ENCODE peak calls at places on chromosomes 13 and 19, in nine cellular contexts. One of them, this sample, is unnamed.

GRCh38 chr19:42255766-42256750 is 1.1 kb upstream of the ERF start:
- ATAC-seq in sciatic nerve: peak
- ATAC-seq in lower lobe of right lung: peak
- ATAC-seq in left lung: peak
- ATAC-seq in HCT116: no peak
- ATAC-seq in activated CD8-positive, alpha-beta T cell treated with anti-CD3 and anti-CD28 coated beads for 36 hours: no peak
- ATAC-seq in left cardiac atrium: peak
- ATAC-seq in activated T-cell treated with anti-CD3 and anti-CD28 coated beads, Interleukin-2, amount 50 U/mL, for 4 hours: no peak
- ATAC-seq in GM12878: no peak
- ATAC-seq in this sample: no peak

GRCh38 chr13:90640976-90641375 is 706.5 kb upstream of the MIR17HG start:
- ATAC-seq in left cardiac atrium: no peak
- ATAC-seq in left lung: no peak
- ATAC-seq in HCT116: no peak
- ATAC-seq in activated CD8-positive, alpha-beta T cell treated with anti-CD3 and anti-CD28 coated beads for 36 hours: no peak
- ATAC-seq in lower lobe of right lung: no peak
- ATAC-seq in activated T-cell treated with anti-CD3 and anti-CD28 coated beads, Interleukin-2, amount 50 U/mL, for 4 hours: no peak
- ATAC-seq in sciatic nerve: no peak
- ATAC-seq in GM12878: no peak
- ATAC-seq in this sample: no peak

GRCh38 chr19:5345895-5346386 is 5.3 kb upstream of the PTPRS start:
- ATAC-seq in left lung: no peak
- ATAC-seq in sciatic nerve: no peak
- ATAC-seq in lower lobe of right lung: no peak
- ATAC-seq in HCT116: peak
- ATAC-seq in activated T-cell treated with anti-CD3 and anti-CD28 coated beads, Interleukin-2, amount 50 U/mL, for 4 hours: peak
- ATAC-seq in GM12878: peak
- ATAC-seq in activated CD8-positive, alpha-beta T cell treated with anti-CD3 and anti-CD28 coated beads for 36 hours: peak
- ATAC-seq in left cardiac atrium: no peak
- ATAC-seq in this sample: peak

GRCh38 chr13:68319384-68319783 is 1089.2 kb upstream of the PCDH9 start:
- ATAC-seq in left cardiac atrium: no peak
- ATAC-seq in activated CD8-positive, alpha-beta T cell treated with anti-CD3 and anti-CD28 coated beads for 36 hours: no peak
- ATAC-seq in HCT116: no peak
- ATAC-seq in left lung: no peak
- ATAC-seq in sciatic nerve: no peak
- ATAC-seq in activated T-cell treated with anti-CD3 and anti-CD28 coated beads, Interleukin-2, amount 50 U/mL, for 4 hours: no peak
- ATAC-seq in GM12878: no peak
- ATAC-seq in lower lobe of right lung: no peak
- ATAC-seq in this sample: no peak

GRCh38 chr19:44607049-44607448 is 6.3 kb upstream of the IGSF23 start:
- ATAC-seq in lower lobe of right lung: peak
- ATAC-seq in left lung: no peak
- ATAC-seq in activated T-cell treated with anti-CD3 and anti-CD28 coated beads, Interleukin-2, amount 50 U/mL, for 4 hours: no peak
- ATAC-seq in left cardiac atrium: peak
- ATAC-seq in activated CD8-positive, alpha-beta T cell treated with anti-CD3 and anti-CD28 coated beads for 36 hours: no peak
- ATAC-seq in sciatic nerve: no peak
- ATAC-seq in HCT116: no peak
- ATAC-seq in GM12878: no peak
- ATAC-seq in this sample: peak

GRCh38 chr19:38034153-38034835 is 127.3 kb downstream of the SIPA1L3 start:
- ATAC-seq in left lung: peak
- ATAC-seq in GM12878: peak
- ATAC-seq in HCT116: no peak
- ATAC-seq in lower lobe of right lung: peak
- ATAC-seq in activated T-cell treated with anti-CD3 and anti-CD28 coated beads, Interleukin-2, amount 50 U/mL, for 4 hours: no peak
- ATAC-seq in sciatic nerve: peak
- ATAC-seq in activated CD8-positive, alpha-beta T cell treated with anti-CD3 and anti-CD28 coated beads for 36 hours: no peak
- ATAC-seq in left cardiac atrium: no peak
- ATAC-seq in this sample: no peak

GRCh38 chr19:46391296-46392251 is 21.8 kb downstream of the CCDC8 start:
- ATAC-seq in HCT116: no peak
- ATAC-seq in left lung: no peak
- ATAC-seq in lower lobe of right lung: no peak
- ATAC-seq in GM12878: no peak
- ATAC-seq in left cardiac atrium: no peak
- ATAC-seq in sciatic nerve: no peak
- ATAC-seq in activated T-cell treated with anti-CD3 and anti-CD28 coated beads, Interleukin-2, amount 50 U/mL, for 4 hours: no peak
- ATAC-seq in activated CD8-positive, alpha-beta T cell treated with anti-CD3 and anti-CD28 coated beads for 36 hours: no peak
- ATAC-seq in this sample: no peak

GRCh38 chr13:30026909-30027308 is 176.5 kb upstream of the UBL3 start:
- ATAC-seq in lower lobe of right lung: no peak
- ATAC-seq in activated CD8-positive, alpha-beta T cell treated with anti-CD3 and anti-CD28 coated beads for 36 hours: no peak
- ATAC-seq in activated T-cell treated with anti-CD3 and anti-CD28 coated beads, Interleukin-2, amount 50 U/mL, for 4 hours: no peak
- ATAC-seq in sciatic nerve: no peak
- ATAC-seq in GM12878: no peak
- ATAC-seq in left lung: no peak
- ATAC-seq in HCT116: no peak
- ATAC-seq in left cardiac atrium: no peak
- ATAC-seq in this sample: no peak

GRCh38 chr19:44684892-44685847 is 13.8 kb upstream of the CEACAM16 start:
- ATAC-seq in left lung: peak
- ATAC-seq in GM12878: peak
- ATAC-seq in activated T-cell treated with anti-CD3 and anti-CD28 coated beads, Interleukin-2, amount 50 U/mL, for 4 hours: no peak
- ATAC-seq in activated CD8-positive, alpha-beta T cell treated with anti-CD3 and anti-CD28 coated beads for 36 hours: peak
- ATAC-seq in lower lobe of right lung: peak
- ATAC-seq in HCT116: peak
- ATAC-seq in left cardiac atrium: peak
- ATAC-seq in sciatic nerve: peak
- ATAC-seq in this sample: peak

GRCh38 chr13:46149272-46150133 is 32.5 kb downstream of the LCP1 start:
- ATAC-seq in GM12878: peak
- ATAC-seq in activated CD8-positive, alpha-beta T cell treated with anti-CD3 and anti-CD28 coated beads for 36 hours: peak
- ATAC-seq in lower lobe of right lung: no peak
- ATAC-seq in sciatic nerve: no peak
- ATAC-seq in left lung: no peak
- ATAC-seq in left cardiac atrium: no peak
- ATAC-seq in activated T-cell treated with anti-CD3 and anti-CD28 coated beads, Interleukin-2, amount 50 U/mL, for 4 hours: peak
- ATAC-seq in HCT116: no peak
- ATAC-seq in this sample: no peak

GRCh38 chr19:4660993-4661392 is 9.1 kb downstream of the MYDGF start:
- ATAC-seq in sciatic nerve: no peak
- ATAC-seq in activated T-cell treated with anti-CD3 and anti-CD28 coated beads, Interleukin-2, amount 50 U/mL, for 4 hours: no peak
- ATAC-seq in lower lobe of right lung: no peak
- ATAC-seq in HCT116: no peak
- ATAC-seq in left cardiac atrium: no peak
- ATAC-seq in left lung: no peak
- ATAC-seq in activated CD8-positive, alpha-beta T cell treated with anti-CD3 and anti-CD28 coated beads for 36 hours: no peak
- ATAC-seq in GM12878: no peak
- ATAC-seq in this sample: no peak

GRCh38 chr13:95115525-95115924 is 185.7 kb downstream of the ABCC4 start:
- ATAC-seq in activated CD8-positive, alpha-beta T cell treated with anti-CD3 and anti-CD28 coated beads for 36 hours: no peak
- ATAC-seq in left lung: peak
- ATAC-seq in HCT116: no peak
- ATAC-seq in left cardiac atrium: no peak
- ATAC-seq in sciatic nerve: no peak
- ATAC-seq in GM12878: no peak
- ATAC-seq in lower lobe of right lung: peak
- ATAC-seq in activated T-cell treated with anti-CD3 and anti-CD28 coated beads, Interleukin-2, amount 50 U/mL, for 4 hours: no peak
- ATAC-seq in this sample: peak

GRCh38 chr13:87677334-87678234 is 6.4 kb downstream of the SLITRK5 start:
- ATAC-seq in GM12878: no peak
- ATAC-seq in lower lobe of right lung: peak
- ATAC-seq in HCT116: no peak
- ATAC-seq in left cardiac atrium: no peak
- ATAC-seq in sciatic nerve: peak
- ATAC-seq in activated T-cell treated with anti-CD3 and anti-CD28 coated beads, Interleukin-2, amount 50 U/mL, for 4 hours: peak
- ATAC-seq in activated CD8-positive, alpha-beta T cell treated with anti-CD3 and anti-CD28 coated beads for 36 hours: peak
- ATAC-seq in left lung: peak
- ATAC-seq in this sample: no peak

GRCh38 chr19:29509456-29509855 is 16.3 kb upstream of the VSTM2B start:
- ATAC-seq in activated T-cell treated with anti-CD3 and anti-CD28 coated beads, Interleukin-2, amount 50 U/mL, for 4 hours: no peak
- ATAC-seq in GM12878: no peak
- ATAC-seq in sciatic nerve: no peak
- ATAC-seq in left lung: no peak
- ATAC-seq in activated CD8-positive, alpha-beta T cell treated with anti-CD3 and anti-CD28 coated beads for 36 hours: no peak
- ATAC-seq in HCT116: no peak
- ATAC-seq in left cardiac atrium: no peak
- ATAC-seq in lower lobe of right lung: no peak
- ATAC-seq in this sample: no peak

GRCh38 chr13:29923554-29924481 is 73.4 kb upstream of the UBL3 start:
- ATAC-seq in activated CD8-positive, alpha-beta T cell treated with anti-CD3 and anti-CD28 coated beads for 36 hours: peak
- ATAC-seq in sciatic nerve: peak
- ATAC-seq in HCT116: peak
- ATAC-seq in activated T-cell treated with anti-CD3 and anti-CD28 coated beads, Interleukin-2, amount 50 U/mL, for 4 hours: peak
- ATAC-seq in left cardiac atrium: peak
- ATAC-seq in GM12878: peak
- ATAC-seq in lower lobe of right lung: peak
- ATAC-seq in left lung: peak
- ATAC-seq in this sample: peak

GRCh38 chr13:66849706-66850105 is 380.4 kb downstream of the PCDH9 start:
- ATAC-seq in left lung: no peak
- ATAC-seq in GM12878: no peak
- ATAC-seq in left cardiac atrium: no peak
- ATAC-seq in activated CD8-positive, alpha-beta T cell treated with anti-CD3 and anti-CD28 coated beads for 36 hours: no peak
- ATAC-seq in lower lobe of right lung: no peak
- ATAC-seq in HCT116: no peak
- ATAC-seq in activated T-cell treated with anti-CD3 and anti-CD28 coated beads, Interleukin-2, amount 50 U/mL, for 4 hours: no peak
- ATAC-seq in sciatic nerve: no peak
- ATAC-seq in this sample: no peak

GRCh38 chr19:5018224-5019015 is 49.5 kb downstream of the KDM4B start:
- ATAC-seq in HCT116: no peak
- ATAC-seq in activated T-cell treated with anti-CD3 and anti-CD28 coated beads, Interleukin-2, amount 50 U/mL, for 4 hours: no peak
- ATAC-seq in left cardiac atrium: no peak
- ATAC-seq in sciatic nerve: peak
- ATAC-seq in left lung: peak
- ATAC-seq in activated CD8-positive, alpha-beta T cell treated with anti-CD3 and anti-CD28 coated beads for 36 hours: no peak
- ATAC-seq in lower lobe of right lung: no peak
- ATAC-seq in GM12878: no peak
- ATAC-seq in this sample: no peak

GRCh38 chr13:50526771-50527567 is 316.5 kb downstream of the DLEU7 start:
- ATAC-seq in left lung: no peak
- ATAC-seq in GM12878: no peak
- ATAC-seq in sciatic nerve: no peak
- ATAC-seq in HCT116: no peak
- ATAC-seq in activated T-cell treated with anti-CD3 and anti-CD28 coated beads, Interleukin-2, amount 50 U/mL, for 4 hours: no peak
- ATAC-seq in lower lobe of right lung: no peak
- ATAC-seq in activated CD8-positive, alpha-beta T cell treated with anti-CD3 and anti-CD28 coated beads for 36 hours: no peak
- ATAC-seq in left cardiac atrium: no peak
- ATAC-seq in this sample: no peak

GRCh38 chr13:47298506-47298905 is 401.7 kb upstream of the HTR2A start:
- ATAC-seq in left cardiac atrium: no peak
- ATAC-seq in activated T-cell treated with anti-CD3 and anti-CD28 coated beads, Interleukin-2, amount 50 U/mL, for 4 hours: no peak
- ATAC-seq in lower lobe of right lung: no peak
- ATAC-seq in sciatic nerve: no peak
- ATAC-seq in activated CD8-positive, alpha-beta T cell treated with anti-CD3 and anti-CD28 coated beads for 36 hours: no peak
- ATAC-seq in HCT116: no peak
- ATAC-seq in GM12878: no peak
- ATAC-seq in left lung: no peak
- ATAC-seq in this sample: no peak

GRCh38 chr19:13132471-13133166 is 14.6 kb downstream of the NACC1 start:
- ATAC-seq in activated CD8-positive, alpha-beta T cell treated with anti-CD3 and anti-CD28 coated beads for 36 hours: peak
- ATAC-seq in HCT116: no peak
- ATAC-seq in left lung: no peak
- ATAC-seq in activated T-cell treated with anti-CD3 and anti-CD28 coated beads, Interleukin-2, amount 50 U/mL, for 4 hours: peak
- ATAC-seq in sciatic nerve: no peak
- ATAC-seq in left cardiac atrium: no peak
- ATAC-seq in lower lobe of right lung: no peak
- ATAC-seq in GM12878: no peak
- ATAC-seq in this sample: no peak

GRCh38 chr13:109436841-109437240 is 349.5 kb downstream of the IRS2 start:
- ATAC-seq in activated T-cell treated with anti-CD3 and anti-CD28 coated beads, Interleukin-2, amount 50 U/mL, for 4 hours: no peak
- ATAC-seq in sciatic nerve: no peak
- ATAC-seq in left cardiac atrium: no peak
- ATAC-seq in left lung: no peak
- ATAC-seq in activated CD8-positive, alpha-beta T cell treated with anti-CD3 and anti-CD28 coated beads for 36 hours: no peak
- ATAC-seq in GM12878: no peak
- ATAC-seq in HCT116: no peak
- ATAC-seq in lower lobe of right lung: no peak
- ATAC-seq in this sample: no peak

GRCh38 chr19:47438793-47439220 is 19.5 kb upstream of the MEIS3 start:
- ATAC-seq in left lung: no peak
- ATAC-seq in HCT116: peak
- ATAC-seq in sciatic nerve: no peak
- ATAC-seq in activated T-cell treated with anti-CD3 and anti-CD28 coated beads, Interleukin-2, amount 50 U/mL, for 4 hours: no peak
- ATAC-seq in activated CD8-positive, alpha-beta T cell treated with anti-CD3 and anti-CD28 coated beads for 36 hours: no peak
- ATAC-seq in left cardiac atrium: no peak
- ATAC-seq in lower lobe of right lung: no peak
- ATAC-seq in GM12878: peak
- ATAC-seq in this sample: no peak

GRCh38 chr19:15448778-15449619 is 757 bp downstream of the WIZ start:
- ATAC-seq in activated T-cell treated with anti-CD3 and anti-CD28 coated beads, Interleukin-2, amount 50 U/mL, for 4 hours: no peak
- ATAC-seq in activated CD8-positive, alpha-beta T cell treated with anti-CD3 and anti-CD28 coated beads for 36 hours: no peak
- ATAC-seq in left lung: no peak
- ATAC-seq in GM12878: peak
- ATAC-seq in sciatic nerve: no peak
- ATAC-seq in HCT116: no peak
- ATAC-seq in lower lobe of right lung: peak
- ATAC-seq in left cardiac atrium: no peak
- ATAC-seq in this sample: no peak

GRCh38 chr19:2112516-2113320 is 16.0 kb downstream of the IZUMO4 start:
- ATAC-seq in activated CD8-positive, alpha-beta T cell treated with anti-CD3 and anti-CD28 coated beads for 36 hours: peak
- ATAC-seq in lower lobe of right lung: no peak
- ATAC-seq in left cardiac atrium: no peak
- ATAC-seq in activated T-cell treated with anti-CD3 and anti-CD28 coated beads, Interleukin-2, amount 50 U/mL, for 4 hours: no peak
- ATAC-seq in GM12878: no peak
- ATAC-seq in left lung: no peak
- ATAC-seq in HCT116: no peak
- ATAC-seq in sciatic nerve: no peak
- ATAC-seq in this sample: no peak

GRCh38 chr13:55410398-55411330 is 1730.1 kb upstream of the PRR20A start:
- ATAC-seq in HCT116: no peak
- ATAC-seq in GM12878: no peak
- ATAC-seq in lower lobe of right lung: no peak
- ATAC-seq in activated T-cell treated with anti-CD3 and anti-CD28 coated beads, Interleukin-2, amount 50 U/mL, for 4 hours: no peak
- ATAC-seq in activated CD8-positive, alpha-beta T cell treated with anti-CD3 and anti-CD28 coated beads for 36 hours: no peak
- ATAC-seq in sciatic nerve: no peak
- ATAC-seq in left cardiac atrium: no peak
- ATAC-seq in left lung: no peak
- ATAC-seq in this sample: no peak

This sample was measured in esophagus mucosa.